ENCODE peak calls at places on chromosomes 16 and 17, in seven cellular contexts. C is A549, T is HCT116, Q is GM12878, X is SK-N-SH, K is WTC11, W is endothelial cell of umbilical vein. M is an unnamed sample.

GRCh38 chr16:80931985-80932720 is 74.5 kb downstream of the CMC2 start:
- DNase-seq in T (no peak), X (peak; percentile 84), Q (no peak), W (peak; percentile 59), K (peak; percentile 65), C (peak; percentile 71), M (peak; percentile 53)

GRCh38 chr16:80027007-80027965 is 426.7 kb upstream of the MAF start:
- DNase-seq in T (no peak), C (peak; percentile 97), Q (peak; percentile 19), K (peak; percentile 11), W (peak; percentile 71), X (no peak), M (peak; percentile 86)

GRCh38 chr17:5635949-5636348 is 51.6 kb upstream of the NLRP1 start:
- DNase-seq in Q (peak; percentile 7), K (no peak), C (no peak), T (no peak), X (no peak), W (no peak), M (no peak)

GRCh38 chr16:2226245-2226793 is 2.9 kb downstream of the E4F1 start:
- DNase-seq in K (no peak), W (no peak), C (no peak), Q (no peak), T (no peak), X (no peak), M (no peak)

GRCh38 chr17:67239597-67239996 is 5.4 kb downstream of the HELZ start:
- DNase-seq in K (no peak), Q (no peak), C (no peak), W (no peak), X (no peak), T (no peak), M (no peak)

GRCh38 chr16:88705076-88705684 is 1.0 kb downstream of the RNF166 start:
- DNase-seq in T (no peak), K (no peak), Q (no peak), W (peak; percentile 22), C (no peak), X (no peak), M (peak; percentile 75)

GRCh38 chr17:28861393-28862203 is 6.8 kb downstream of the ERAL1 start:
- DNase-seq in T (no peak), C (no peak), K (peak; percentile 39), Q (no peak), X (no peak), W (no peak), M (peak; percentile 0)

GRCh38 chr17:42803074-42803883 is 4.6 kb downstream of the CNTD1 start:
- DNase-seq in K (no peak), C (peak; percentile 66), T (no peak), W (peak; percentile 36), Q (no peak), X (no peak), M (no peak)

GRCh38 chr17:66548158-66548557 is 245.7 kb downstream of the PRKCA start:
- DNase-seq in T (no peak), W (peak; percentile 46), C (no peak), K (no peak), Q (no peak), X (no peak), M (no peak)

GRCh38 chr17:13462161-13462560 is 139.6 kb downstream of the HS3ST3A1 start:
- DNase-seq in C (no peak), Q (no peak), X (no peak), W (no peak), K (no peak), T (no peak), M (no peak)

GRCh38 chr17:5585814-5586558 is 1.7 kb upstream of the NLRP1 start:
- DNase-seq in C (no peak), W (no peak), K (no peak), Q (peak; percentile 51), T (no peak), X (no peak), M (no peak)

GRCh38 chr16:77470851-77471250 is 36.0 kb upstream of the ADAMTS18 start:
- DNase-seq in T (no peak), K (no peak), X (no peak), Q (no peak), W (peak; percentile 4), C (no peak), M (no peak)

GRCh38 chr17:74730491-74731346 is 6.3 kb upstream of the RAB37 start:
- DNase-seq in C (no peak), X (no peak), W (no peak), T (no peak), K (no peak), Q (no peak), M (no peak)

GRCh38 chr16:54931041-54931756 is 534 bp downstream of the IRX5 start:
- DNase-seq in K (peak; percentile 50), X (peak; percentile 75), T (no peak), Q (no peak), W (peak; percentile 27), C (peak; percentile 58), M (peak; percentile 73)

GRCh38 chr17:60422162-60422665 is at the start of gene CHCT1:
- DNase-seq in W (no peak), Q (no peak), K (peak; percentile 21), X (peak; percentile 37), C (no peak), T (no peak), M (peak; percentile 17)

GRCh38 chr16:50478021-50478772 is 70.0 kb upstream of the NKD1 start:
- DNase-seq in T (no peak), C (no peak), W (no peak), K (no peak), X (no peak), Q (no peak), M (no peak)

DNA sequence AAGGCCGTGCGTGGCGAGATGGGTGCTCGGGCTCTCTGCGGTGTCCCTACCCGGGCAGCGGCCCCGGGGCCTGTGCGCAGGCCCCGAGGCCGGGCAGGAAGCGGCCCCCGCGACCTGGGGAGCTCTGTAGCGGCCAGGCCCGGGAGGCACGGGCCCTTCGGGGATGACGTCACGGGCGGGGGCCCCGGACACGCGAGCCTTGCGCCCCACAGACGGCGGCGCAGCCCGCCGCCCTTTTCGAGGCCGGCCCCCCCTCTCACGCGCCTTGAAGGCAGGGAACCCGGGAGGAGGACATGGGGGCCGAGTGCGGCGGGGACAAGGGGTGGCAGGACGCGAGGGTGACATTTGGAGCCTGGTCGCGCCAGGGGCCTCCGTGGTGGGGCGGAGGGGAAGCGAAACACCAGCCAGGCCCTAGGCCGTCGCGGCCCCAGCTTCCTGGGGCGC is 1.1 kb downstream of the RAI1 start:
- DNase-seq in K (no peak), W (peak; percentile 19), X (peak; percentile 74), T (no peak), Q (no peak), C (peak; percentile 58), M (peak; percentile 73)
- TF ChIP-seq MAX in K (no peak), W (no peak), X (peak; percentile 3), T (no peak), Q (no peak), C (peak; percentile 55), M (no peak)

GRCh38 chr17:16516594-16517018 is 24.6 kb upstream of the LRRC75A start:
- DNase-seq in C (peak; percentile 47), T (peak; percentile 22), W (peak; percentile 62), Q (no peak), X (peak; percentile 22), K (no peak), M (peak; percentile 90)
- TF ChIP-seq MAX in C (no peak), T (no peak), W (no peak), Q (no peak), X (peak; percentile 46), K (no peak), M (no peak)

GRCh38 chr17:40533896-40534295 is 31.4 kb downstream of the CCR7 start:
- DNase-seq in T (no peak), Q (no peak), C (peak; percentile 71), K (no peak), X (no peak), W (no peak), M (no peak)
- TF ChIP-seq MAX in T (no peak), Q (no peak), C (no peak), K (no peak), X (no peak), W (no peak), M (no peak)

DNA sequence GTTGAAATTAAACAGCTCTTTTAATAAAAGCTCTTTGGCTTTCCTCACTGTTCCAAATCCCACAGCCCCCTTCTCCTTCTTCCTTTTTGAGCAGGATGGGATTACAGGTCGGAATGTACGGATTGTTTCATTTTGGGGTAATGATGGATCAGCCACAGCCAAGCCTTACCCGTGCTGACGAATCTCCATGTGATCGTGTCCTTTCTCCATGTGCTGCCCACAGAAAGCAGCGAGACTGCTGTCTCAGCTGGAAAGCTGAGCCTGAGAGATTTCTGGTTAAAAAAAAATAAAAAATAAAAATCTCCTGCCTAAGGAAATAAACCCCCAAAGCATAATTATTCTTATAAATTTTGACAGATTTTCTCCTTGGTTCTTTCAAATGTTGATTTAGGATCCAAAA is 276.6 kb downstream of the CPPED1 start:
- DNase-seq in C (no peak), Q (no peak), T (no peak), X (no peak), W (no peak), K (no peak), M (no peak)
- TF ChIP-seq MAX in C (no peak), Q (no peak), T (no peak), X (no peak), W (no peak), K (no peak), M (no peak)

DNA sequence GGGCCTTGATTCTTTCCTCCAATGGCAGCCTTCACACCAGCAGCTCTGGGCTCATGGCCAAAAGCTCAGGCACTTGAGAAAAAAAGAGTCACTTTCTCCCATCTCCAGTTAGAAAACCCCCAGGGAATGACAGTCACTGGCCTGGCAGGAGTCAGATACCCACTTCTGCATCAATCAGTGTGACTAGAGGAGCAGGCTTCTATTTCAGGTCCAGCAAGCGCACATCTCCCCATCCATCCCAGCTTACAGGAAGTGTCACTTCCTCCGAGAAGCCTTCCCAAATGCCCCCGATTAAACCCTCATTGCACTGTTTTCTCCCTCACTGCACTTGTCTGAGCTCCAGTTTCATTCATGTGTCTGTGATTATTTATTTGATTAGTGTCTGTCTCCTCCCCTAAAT is 30.4 kb upstream of the CCL1 start:
- DNase-seq in C (no peak), Q (no peak), T (no peak), X (peak; percentile 13), K (no peak), W (no peak), M (no peak)
- TF ChIP-seq MAX in C (no peak), Q (no peak), T (no peak), X (no peak), K (no peak), W (no peak), M (no peak)

GRCh38 chr16:29676989-29677388 is 2.0 kb upstream of the QPRT start:
- DNase-seq in Q (no peak), K (no peak), X (no peak), C (no peak), T (no peak), W (no peak), M (no peak)

GRCh38 chr16:29673501-29673900 is 5.5 kb upstream of the QPRT start:
- DNase-seq in Q (no peak), K (no peak), X (no peak), C (no peak), T (no peak), W (no peak), M (no peak)

GRCh38 chr16:29675811-29676643 is 3.0 kb upstream of the QPRT start:
- DNase-seq in W (peak; percentile 18), Q (no peak), T (peak; percentile 24), C (peak; percentile 46), X (peak; percentile 67), K (no peak), M (peak; percentile 75)

GRCh38 chr16:29678691-29679267 is at the start of gene QPRT:
- DNase-seq in Q (no peak), W (no peak), C (peak; percentile 21), K (peak; percentile 90), X (peak; percentile 91), T (no peak), M (no peak)

GRCh38 chr16:29674188-29674587 is 4.8 kb upstream of the QPRT start:
- DNase-seq in T (no peak), X (no peak), C (no peak), K (no peak), Q (no peak), W (no peak), M (peak; percentile 78)
- TF ChIP-seq MAX in T (no peak), X (no peak), C (no peak), K (no peak), Q (no peak), W (no peak), M (peak; percentile 60)